ENCODE peak calls at places on chromosomes 1 and 21, in six cellular contexts. P, Z, K, G, V and I are unnamed samples.

GRCh38 chr1:45317163-45317562 is 9.5 kb upstream of the HPDL start:
- DNase-seq in P (peak), Z (no peak), K (no peak), G (no peak), V (no peak), I (no peak)

GRCh38 chr1:29202584-29203340 is 21.1 kb upstream of the SRSF4 start:
- DNase-seq in P (peak), Z (peak), K (peak), G (peak), V (peak), I (peak)

GRCh38 chr1:119139393-119139792 is 1.1 kb downstream of the WARS2 start:
- DNase-seq in P (no peak), Z (no peak), K (no peak), G (no peak), V (no peak), I (no peak)

GRCh38 chr21:22961248-22961647 is 1963.0 kb downstream of the NCAM2 start:
- DNase-seq in P (no peak), Z (no peak), K (no peak), G (no peak), V (no peak), I (no peak)

GRCh38 chr1:57707631-57708030 is 283.8 kb upstream of the DAB1 start:
- DNase-seq in P (no peak), Z (no peak), K (no peak), G (no peak), V (no peak), I (no peak)

GRCh38 chr1:9835758-9836631 is 12.2 kb upstream of the CLSTN1 start:
- DNase-seq in P (peak), Z (no peak), K (no peak), G (peak), V (no peak), I (no peak)

GRCh38 chr1:42886800-42887199 is 40.4 kb downstream of the ZNF691 start:
- DNase-seq in P (no peak), Z (no peak), K (no peak), G (peak), V (no peak), I (no peak)

GRCh38 chr1:156895408-156895874 is 1.9 kb downstream of the PEAR1 start:
- DNase-seq in P (no peak), Z (no peak), K (no peak), G (no peak), V (no peak), I (peak)

GRCh38 chr1:67572217-67572593 is 112.8 kb upstream of the GADD45A start:
- DNase-seq in P (no peak), Z (no peak), K (no peak), G (no peak), V (no peak), I (no peak)

DNA sequence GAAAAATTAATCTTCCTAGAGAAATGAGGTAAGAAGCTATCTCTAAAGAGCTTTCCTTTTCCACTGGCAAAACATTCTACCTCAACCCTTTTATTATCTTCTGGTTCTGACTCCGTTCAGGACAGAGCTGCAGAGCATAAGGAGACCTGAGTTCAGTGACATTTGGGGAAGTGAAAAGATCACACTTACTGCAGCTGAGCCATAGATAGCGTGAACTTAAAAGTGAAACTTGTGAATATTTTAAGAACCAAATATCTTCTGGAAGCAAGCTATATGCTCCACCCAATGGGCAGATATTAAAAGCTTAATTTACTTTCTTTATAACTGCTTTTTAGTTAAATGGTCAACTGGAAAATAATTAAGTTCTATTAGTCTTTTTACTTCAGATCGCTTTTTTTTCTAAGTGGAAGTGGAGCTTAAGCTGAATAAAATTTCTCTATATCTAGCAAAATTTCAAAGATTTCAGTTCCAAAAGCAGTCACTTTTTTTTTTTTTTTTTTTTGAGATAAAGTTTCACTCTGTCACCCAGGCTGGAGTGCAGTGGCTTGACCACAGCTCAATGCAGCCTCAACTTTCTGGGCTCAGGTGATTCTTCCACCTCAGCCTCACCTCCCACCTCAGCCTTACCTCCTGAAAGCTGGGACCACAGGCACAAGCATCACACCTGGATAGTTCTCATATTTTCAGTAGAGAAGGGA is 11.9 kb downstream of the PTPN22 start:
- DNase-seq in P (no peak), Z (peak), K (no peak), G (no peak), V (no peak), I (no peak)
- H3K27ac ChIP-seq in P (no peak), Z (peak), K (no peak), G (no peak), V (peak), I (peak)

GRCh38 chr1:26409191-26409751 is 1.3 kb upstream of the LIN28A start:
- DNase-seq in P (peak), Z (no peak), K (no peak), G (no peak), V (no peak), I (no peak)
- H3K27ac ChIP-seq in P (no peak), Z (no peak), K (no peak), G (no peak), V (no peak), I (no peak)

GRCh38 chr1:25023826-25024225 is 93.8 kb upstream of the RUNX3 start:
- DNase-seq in P (no peak), Z (no peak), K (no peak), G (no peak), V (no peak), I (no peak)
- H3K27ac ChIP-seq in P (no peak), Z (no peak), K (no peak), G (no peak), V (no peak), I (no peak)

GRCh38 chr1:51303315-51303714 is 27.0 kb downstream of the TTC39A start:
- DNase-seq in P (no peak), Z (no peak), K (no peak), G (no peak), V (no peak), I (no peak)

GRCh38 chr1:51306950-51307349 is 23.4 kb downstream of the TTC39A start:
- DNase-seq in P (no peak), Z (no peak), K (no peak), G (no peak), V (no peak), I (no peak)

GRCh38 chr1:51303751-51304196 is 26.6 kb downstream of the TTC39A start:
- DNase-seq in P (no peak), Z (no peak), K (no peak), G (no peak), V (no peak), I (no peak)

GRCh38 chr1:51304360-51304759 is 26.0 kb downstream of the TTC39A start:
- DNase-seq in P (no peak), Z (no peak), K (no peak), G (no peak), V (no peak), I (no peak)

DNA sequence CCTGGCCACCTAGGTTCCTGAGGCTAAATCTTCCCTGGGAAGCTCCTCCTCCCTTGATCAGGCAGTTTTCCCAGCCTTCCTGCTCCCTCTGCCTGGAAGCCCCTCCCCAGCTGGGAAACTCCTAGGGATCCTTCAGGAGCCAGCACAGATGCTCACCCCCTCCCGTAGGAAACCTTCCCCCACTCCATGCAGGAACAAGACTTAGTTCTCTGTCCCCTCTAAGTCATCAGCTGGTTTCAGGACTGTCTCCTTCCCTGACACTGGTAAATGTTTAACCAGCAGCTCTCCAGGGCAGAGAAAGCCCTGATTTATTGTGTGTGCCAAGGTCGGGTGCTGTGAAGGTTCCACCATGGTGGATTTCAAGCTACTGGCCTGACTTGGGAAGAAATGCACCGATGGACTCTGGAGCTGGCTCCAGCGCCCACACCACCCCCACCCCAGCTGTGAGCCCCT is 25.0 kb downstream of the TTC39A start:
- DNase-seq in P (no peak), Z (no peak), K (no peak), G (no peak), V (no peak), I (no peak)
- H3K27ac ChIP-seq in P (no peak), Z (no peak), K (no peak), G (no peak), V (no peak), I (no peak)

GRCh38 chr1:94257451-94257850 is 20.1 kb upstream of the ARHGAP29 start:
- DNase-seq in P (no peak), Z (no peak), K (no peak), G (no peak), V (no peak), I (no peak)
- H3K27ac ChIP-seq in P (peak), Z (no peak), K (no peak), G (no peak), V (no peak), I (no peak)

DNA sequence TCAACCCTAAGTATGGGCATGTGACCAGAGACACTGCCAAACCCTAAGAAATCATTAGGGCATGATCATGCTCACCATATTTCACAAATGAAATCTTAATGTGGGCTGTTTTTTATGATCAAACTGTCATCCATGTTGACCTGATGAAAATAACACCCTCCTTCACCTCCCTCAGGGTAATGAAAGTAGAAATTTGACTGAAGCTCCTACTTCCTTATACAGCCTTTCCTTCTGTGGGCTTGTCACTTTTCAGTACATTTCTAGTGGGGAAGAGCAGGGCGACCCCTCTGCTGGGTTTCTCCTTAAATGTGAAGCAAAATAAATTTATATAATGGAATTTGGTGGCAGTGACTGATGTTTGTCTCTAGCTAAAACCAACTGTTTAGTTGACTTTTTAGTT is 25.9 kb downstream of the IVNS1ABP start:
- DNase-seq in P (no peak), Z (no peak), K (no peak), G (no peak), V (no peak), I (no peak)
- H3K27ac ChIP-seq in P (no peak), Z (no peak), K (no peak), G (no peak), V (no peak), I (peak)

DNA sequence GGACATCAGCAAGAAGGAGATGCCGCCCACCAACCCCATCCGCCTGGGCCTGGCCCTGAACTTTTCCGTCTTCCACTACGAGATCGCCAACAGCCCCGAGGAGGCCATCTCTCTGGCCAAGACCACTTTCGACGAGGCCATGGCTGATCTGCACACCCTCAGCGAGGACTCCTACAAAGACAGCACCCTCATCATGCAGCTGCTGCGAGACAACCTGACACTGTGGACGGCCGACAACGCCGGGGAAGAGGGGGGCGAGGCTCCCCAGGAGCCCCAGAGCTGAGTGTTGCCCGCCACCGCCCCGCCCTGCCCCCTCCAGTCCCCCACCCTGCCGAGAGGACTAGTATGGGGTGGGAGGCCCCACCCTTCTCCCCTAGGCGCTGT is 720 bp downstream of the SFN start:
- DNase-seq in P (no peak), Z (no peak), K (no peak), G (no peak), V (no peak), I (no peak)
- H3K27ac ChIP-seq in P (peak), Z (no peak), K (no peak), G (no peak), V (peak), I (no peak)

DNA sequence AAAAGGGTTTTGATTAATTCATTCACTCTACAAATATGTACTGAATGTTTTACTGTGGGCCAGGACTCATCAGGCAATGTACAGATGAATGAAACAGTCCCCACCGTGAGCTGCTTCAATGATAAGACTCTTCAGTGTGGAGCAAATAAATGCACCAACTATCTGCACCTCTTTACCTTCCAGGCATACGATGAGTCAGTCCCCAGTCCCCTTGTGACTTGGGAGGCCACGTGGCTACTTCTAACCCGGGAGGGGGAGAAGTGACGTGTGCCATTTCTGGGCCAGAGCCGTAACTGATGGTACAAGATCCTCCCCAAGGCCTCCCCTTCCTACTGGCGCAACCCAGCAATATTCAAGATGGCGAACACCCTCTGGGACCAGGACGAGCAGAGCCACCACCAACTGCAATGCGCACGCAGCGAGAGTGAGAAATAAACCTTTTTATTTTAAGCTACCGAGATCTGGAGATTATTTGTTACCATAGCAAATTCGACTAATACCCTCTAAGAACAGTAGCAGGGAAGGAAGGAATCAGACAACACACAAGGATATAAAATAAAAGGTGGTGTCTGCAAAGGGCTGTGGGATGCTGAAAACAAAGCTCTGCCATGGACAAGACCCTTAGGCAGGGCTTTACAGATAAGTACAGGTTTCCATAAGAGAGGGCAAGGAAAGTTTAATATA is 74.5 kb downstream of the NPHP4 start:
- DNase-seq in P (peak), Z (no peak), K (no peak), G (no peak), V (no peak), I (no peak)
- H3K27ac ChIP-seq in P (no peak), Z (no peak), K (no peak), G (no peak), V (no peak), I (no peak)

GRCh38 chr1:89518116-89518780 is 6.4 kb upstream of the LRRC8B start:
- DNase-seq in P (no peak), Z (peak), K (no peak), G (peak), V (no peak), I (no peak)

GRCh38 chr1:89516055-89516454 is 8.6 kb upstream of the LRRC8B start:
- DNase-seq in P (no peak), Z (peak), K (no peak), G (peak), V (no peak), I (no peak)

DNA sequence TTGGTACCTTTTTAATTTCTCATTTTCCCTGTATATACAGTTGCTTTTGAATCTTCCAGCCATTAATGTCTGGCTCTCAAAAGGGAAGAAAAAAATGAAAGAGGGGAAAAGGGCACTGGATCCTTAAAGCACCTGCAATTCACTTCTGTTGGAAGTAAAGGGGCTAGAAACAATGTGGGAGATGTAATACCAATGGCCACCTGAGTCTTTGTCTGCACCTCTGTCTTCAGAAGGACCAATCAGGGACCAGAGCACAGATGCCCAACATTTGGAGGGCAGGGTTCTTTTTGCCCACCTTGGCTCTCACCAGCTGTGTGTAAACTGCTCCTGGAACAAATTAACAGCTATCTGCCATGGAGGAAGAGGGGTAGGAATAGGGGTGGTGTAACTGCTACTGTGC is 11.6 kb upstream of the LRRC8B start:
- DNase-seq in P (no peak), Z (no peak), K (no peak), G (no peak), V (no peak), I (no peak)
- H3K27ac ChIP-seq in P (no peak), Z (no peak), K (no peak), G (no peak), V (no peak), I (no peak)